ENCODE peak calls at places on chromosome 6, in six cellular contexts. One of them, this sample, is unnamed.

GRCh38 chr6:7087491-7087979 is 20.2 kb upstream of the RREB1 start:
- DNase-seq in stomach: no peak
- DNase-seq in transverse colon: peak; percentile 73
- DNase-seq in HepG2: no peak
- DNase-seq in A549: no peak
- DNase-seq in SK-N-SH: no peak
- DNase-seq in this sample: no peak

GRCh38 chr6:126657556-126658129 is 317.7 kb downstream of the CENPW start:
- DNase-seq in A549: peak; percentile 48
- DNase-seq in stomach: no peak
- DNase-seq in HepG2: peak; percentile 20
- DNase-seq in transverse colon: peak; percentile 11
- DNase-seq in SK-N-SH: peak; percentile 7
- DNase-seq in this sample: no peak

GRCh38 chr6:146892613-146893401 is 294.0 kb downstream of the ADGB start:
- DNase-seq in transverse colon: no peak
- DNase-seq in SK-N-SH: no peak
- DNase-seq in A549: no peak
- DNase-seq in HepG2: no peak
- DNase-seq in stomach: no peak
- DNase-seq in this sample: no peak

GRCh38 chr6:151065027-151065815 is 174.5 kb upstream of the AKAP12 start:
- DNase-seq in SK-N-SH: no peak
- DNase-seq in A549: no peak
- DNase-seq in transverse colon: no peak
- DNase-seq in stomach: no peak
- DNase-seq in HepG2: no peak
- DNase-seq in this sample: no peak

GRCh38 chr6:7513534-7513933 is 27.9 kb upstream of the DSP start:
- DNase-seq in HepG2: no peak
- DNase-seq in stomach: no peak
- DNase-seq in A549: no peak
- DNase-seq in transverse colon: no peak
- DNase-seq in SK-N-SH: no peak
- DNase-seq in this sample: no peak

GRCh38 chr6:11179978-11180303 is 52.5 kb downstream of the NEDD9 start:
- DNase-seq in HepG2: no peak
- DNase-seq in transverse colon: no peak
- DNase-seq in A549: no peak
- DNase-seq in stomach: no peak
- DNase-seq in SK-N-SH: no peak
- DNase-seq in this sample: no peak

GRCh38 chr6:142048593-142048980 is 84.1 kb upstream of the GJE1 start:
- DNase-seq in A549: no peak
- DNase-seq in stomach: no peak
- DNase-seq in SK-N-SH: no peak
- DNase-seq in transverse colon: no peak
- DNase-seq in HepG2: no peak
- DNase-seq in this sample: no peak

GRCh38 chr6:79536615-79536968 is 638 bp downstream of the LCA5 start:
- DNase-seq in A549: no peak
- DNase-seq in HepG2: no peak
- DNase-seq in stomach: no peak
- DNase-seq in SK-N-SH: no peak
- DNase-seq in transverse colon: peak; percentile 17
- DNase-seq in this sample: peak; percentile 15

GRCh38 chr6:12356983-12357972 is 67.1 kb downstream of the EDN1 start:
- DNase-seq in SK-N-SH: no peak
- DNase-seq in A549: no peak
- DNase-seq in stomach: no peak
- DNase-seq in HepG2: no peak
- DNase-seq in transverse colon: no peak
- DNase-seq in this sample: no peak

GRCh38 chr6:12353731-12354130 is 63.6 kb downstream of the EDN1 start:
- DNase-seq in HepG2: no peak
- DNase-seq in A549: no peak
- DNase-seq in stomach: no peak
- DNase-seq in SK-N-SH: no peak
- DNase-seq in transverse colon: no peak
- DNase-seq in this sample: no peak

GRCh38 chr6:12356431-12356830 is 66.3 kb downstream of the EDN1 start:
- DNase-seq in SK-N-SH: no peak
- DNase-seq in transverse colon: no peak
- DNase-seq in stomach: no peak
- DNase-seq in HepG2: no peak
- DNase-seq in A549: no peak
- DNase-seq in this sample: no peak

GRCh38 chr6:12355354-12355753 is 65.2 kb downstream of the EDN1 start:
- DNase-seq in A549: no peak
- DNase-seq in transverse colon: no peak
- DNase-seq in SK-N-SH: no peak
- DNase-seq in stomach: no peak
- DNase-seq in HepG2: no peak
- DNase-seq in this sample: no peak

DNA sequence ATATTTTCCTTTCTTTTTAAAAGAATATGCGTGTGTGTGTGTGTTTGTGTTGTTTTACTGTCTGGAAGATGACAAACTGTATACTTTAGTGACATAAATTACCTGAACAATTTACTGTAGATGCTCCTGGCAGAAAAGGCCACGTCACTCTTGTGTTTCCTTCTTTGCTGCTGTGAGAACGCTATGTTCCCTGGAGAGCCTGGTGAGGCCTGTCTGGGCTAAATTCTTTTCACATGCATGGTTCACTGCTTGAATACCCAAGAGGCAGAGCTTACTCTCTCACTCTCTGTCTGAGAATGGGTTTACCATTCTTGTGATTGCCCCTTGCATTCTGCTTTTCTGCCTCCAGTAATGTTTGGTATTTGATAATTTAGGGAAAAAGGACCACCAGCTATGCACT is 64.3 kb downstream of the EDN1 start:
- DNase-seq in A549: no peak
- DNase-seq in HepG2: no peak
- DNase-seq in stomach: peak; percentile 58
- DNase-seq in SK-N-SH: no peak
- DNase-seq in transverse colon: peak; percentile 34
- DNase-seq in this sample: no peak
- TF ChIP-seq EP300 in A549: no peak
- TF ChIP-seq EP300 in HepG2: no peak
- TF ChIP-seq EP300 in stomach: peak; percentile 90
- TF ChIP-seq EP300 in SK-N-SH: no peak
- TF ChIP-seq EP300 in transverse colon: peak; percentile 97
- TF ChIP-seq EP300 in this sample: peak; percentile 34

GRCh38 chr6:157152544-157152943 is 170.8 kb downstream of the TMEM242 start:
- DNase-seq in A549: no peak
- DNase-seq in HepG2: no peak
- DNase-seq in SK-N-SH: no peak
- DNase-seq in transverse colon: no peak
- DNase-seq in stomach: no peak
- DNase-seq in this sample: no peak
- TF ChIP-seq CTCF in A549: no peak
- TF ChIP-seq CTCF in HepG2: no peak
- TF ChIP-seq CTCF in SK-N-SH: no peak
- TF ChIP-seq CTCF in transverse colon: no peak
- TF ChIP-seq CTCF in stomach: no peak
- TF ChIP-seq CTCF in this sample: no peak

GRCh38 chr6:32113386-32114352 is 4.5 kb upstream of the TNXB start:
- DNase-seq in stomach: peak; percentile 50
- DNase-seq in SK-N-SH: peak; percentile 53
- DNase-seq in A549: peak; percentile 73
- DNase-seq in transverse colon: peak; percentile 63
- DNase-seq in HepG2: peak; percentile 80
- DNase-seq in this sample: peak; percentile 90
- TF ChIP-seq EP300 in stomach: no peak
- TF ChIP-seq EP300 in SK-N-SH: no peak
- TF ChIP-seq EP300 in A549: no peak
- TF ChIP-seq EP300 in transverse colon: no peak
- TF ChIP-seq EP300 in HepG2: peak; percentile 21
- TF ChIP-seq EP300 in this sample: peak; percentile 91

DNA sequence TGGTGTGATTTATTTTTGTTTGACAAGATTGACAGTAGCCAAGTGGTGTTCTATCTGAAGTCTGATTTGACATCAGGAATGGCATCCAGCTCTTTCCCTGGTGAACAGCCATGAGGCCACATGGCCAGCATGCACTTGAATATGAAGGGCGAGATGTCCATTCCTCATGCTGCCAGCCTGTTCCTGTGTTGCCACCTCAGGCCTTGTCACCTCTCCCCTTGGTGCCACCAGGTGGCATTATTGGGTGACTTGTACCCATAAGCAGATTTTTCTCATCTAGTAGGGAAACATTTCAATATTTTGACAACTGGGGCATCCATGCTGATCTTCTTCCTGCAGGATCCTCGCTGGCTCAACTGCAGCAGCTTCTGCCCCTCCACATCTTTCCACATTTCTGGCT is 199.1 kb downstream of the ERMARD start:
- DNase-seq in A549: peak; percentile 22
- DNase-seq in HepG2: no peak
- DNase-seq in SK-N-SH: no peak
- DNase-seq in stomach: peak; percentile 49
- DNase-seq in transverse colon: no peak
- DNase-seq in this sample: no peak
- TF ChIP-seq CTCF in A549: no peak
- TF ChIP-seq CTCF in HepG2: peak; percentile 48
- TF ChIP-seq CTCF in SK-N-SH: no peak
- TF ChIP-seq CTCF in stomach: peak; percentile 33
- TF ChIP-seq CTCF in transverse colon: peak; percentile 43
- TF ChIP-seq CTCF in this sample: no peak

GRCh38 chr6:27545271-27546046 is 72.6 kb upstream of the ZNF184 start:
- DNase-seq in stomach: no peak
- DNase-seq in transverse colon: no peak
- DNase-seq in HepG2: peak; percentile 90
- DNase-seq in SK-N-SH: no peak
- DNase-seq in A549: peak; percentile 93
- DNase-seq in this sample: no peak

GRCh38 chr6:27546522-27546921 is 73.6 kb upstream of the ZNF184 start:
- DNase-seq in transverse colon: no peak
- DNase-seq in SK-N-SH: no peak
- DNase-seq in HepG2: no peak
- DNase-seq in stomach: no peak
- DNase-seq in A549: no peak
- DNase-seq in this sample: no peak

GRCh38 chr6:27544612-27545260 is 71.8 kb upstream of the ZNF184 start:
- DNase-seq in SK-N-SH: no peak
- DNase-seq in transverse colon: no peak
- DNase-seq in HepG2: no peak
- DNase-seq in stomach: no peak
- DNase-seq in A549: no peak
- DNase-seq in this sample: no peak

GRCh38 chr6:27550692-27551091 is 77.8 kb upstream of the ZNF184 start:
- DNase-seq in stomach: no peak
- DNase-seq in A549: no peak
- DNase-seq in HepG2: no peak
- DNase-seq in SK-N-SH: no peak
- DNase-seq in transverse colon: no peak
- DNase-seq in this sample: no peak

DNA sequence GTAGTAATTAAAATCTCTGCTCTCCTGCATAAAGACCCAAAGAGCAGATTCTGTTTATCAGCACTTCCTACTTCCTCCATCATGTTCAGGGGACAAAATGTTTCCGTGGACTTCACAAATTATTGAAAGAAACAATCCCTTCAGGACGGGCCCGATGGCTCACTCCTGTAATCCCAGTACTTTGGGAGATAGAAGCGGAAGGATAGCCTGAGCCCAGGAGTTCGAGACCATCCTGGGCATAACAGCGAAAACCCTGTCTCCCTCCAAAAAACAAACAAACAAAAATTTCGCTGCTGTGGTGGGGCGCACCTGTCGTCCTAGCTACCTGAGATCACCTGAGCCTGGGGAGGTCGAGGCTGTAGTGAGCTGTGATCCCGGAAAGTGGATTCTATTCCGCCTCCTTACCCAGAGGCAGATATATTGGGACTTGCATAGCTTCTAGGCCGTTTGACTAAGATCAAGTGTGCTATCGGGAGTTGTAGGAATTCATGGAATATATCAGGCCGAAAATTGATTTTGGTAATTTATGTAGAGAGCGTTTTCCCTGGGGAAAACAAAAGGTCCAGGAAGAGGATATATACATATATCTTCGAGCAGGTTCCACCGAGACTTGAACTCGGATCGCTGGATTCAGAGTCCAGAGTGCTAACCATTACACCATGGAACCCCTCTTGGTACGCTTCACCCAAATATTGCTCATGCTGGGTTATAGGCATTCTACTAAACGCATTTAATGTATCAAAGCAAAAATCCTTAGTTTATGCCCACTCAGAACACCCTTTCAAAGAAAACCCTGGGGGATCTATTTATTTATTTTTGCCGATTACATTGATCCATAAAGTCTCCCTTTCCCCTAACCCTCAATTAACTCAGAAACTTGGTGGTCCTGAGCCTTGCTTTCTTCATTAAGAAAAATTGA is 74.5 kb upstream of the ZNF184 start:
- DNase-seq in A549: peak; percentile 80
- DNase-seq in SK-N-SH: peak; percentile 20
- DNase-seq in stomach: no peak
- DNase-seq in HepG2: peak; percentile 67
- DNase-seq in transverse colon: no peak
- DNase-seq in this sample: no peak
- TF ChIP-seq EP300 in A549: no peak
- TF ChIP-seq EP300 in SK-N-SH: no peak
- TF ChIP-seq EP300 in stomach: no peak
- TF ChIP-seq EP300 in HepG2: no peak
- TF ChIP-seq EP300 in transverse colon: no peak
- TF ChIP-seq EP300 in this sample: no peak

DNA sequence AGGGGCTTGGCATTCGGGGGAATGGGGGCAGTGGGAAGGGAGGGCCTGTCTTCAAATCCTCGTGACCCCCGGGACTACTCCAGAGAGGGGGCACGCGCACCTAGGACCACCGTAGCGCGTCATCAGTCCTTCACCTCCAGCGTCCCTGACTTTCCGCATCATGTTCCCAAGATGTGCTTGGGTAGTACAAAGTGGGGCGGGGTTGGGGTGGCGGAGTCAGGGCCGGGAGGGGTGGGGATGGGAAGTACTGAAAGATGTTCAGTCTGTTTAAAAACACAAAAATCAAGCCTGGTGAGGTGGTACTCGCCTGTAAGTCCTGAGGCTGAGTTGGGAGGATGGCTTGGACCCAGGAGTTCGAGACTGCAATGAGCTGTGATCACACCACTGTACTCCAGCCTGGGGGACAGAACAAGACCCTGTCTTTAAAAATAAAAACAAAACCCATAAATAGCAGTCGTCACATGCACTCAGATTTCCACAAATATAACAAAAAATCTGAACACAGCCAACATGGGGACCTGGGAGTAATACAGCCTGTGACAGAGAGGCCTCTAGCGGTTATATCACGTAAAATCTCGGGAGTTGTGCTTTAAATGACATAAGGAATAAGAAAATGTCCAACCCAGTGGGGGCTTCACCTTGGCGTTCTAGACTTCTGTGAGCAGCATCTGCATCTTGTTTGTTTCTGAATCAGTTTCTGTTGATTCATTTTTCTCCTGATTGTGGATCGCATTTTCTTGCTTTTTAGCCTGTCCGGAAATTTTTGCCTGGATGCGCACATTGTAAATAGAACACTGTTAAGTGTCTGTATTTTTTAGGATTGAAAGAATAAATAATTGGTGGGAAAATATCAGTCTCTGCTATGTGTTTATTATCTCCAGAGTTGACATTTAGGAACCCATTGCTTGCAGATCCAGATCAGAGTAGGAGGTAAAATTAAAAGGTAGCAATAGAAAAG is 698 bp upstream of the LRP11 start:
- DNase-seq in A549: peak; percentile 63
- DNase-seq in stomach: peak; percentile 41
- DNase-seq in HepG2: peak; percentile 75
- DNase-seq in transverse colon: no peak
- DNase-seq in SK-N-SH: peak; percentile 71
- DNase-seq in this sample: no peak
- TF ChIP-seq CTCF in A549: peak; percentile 70
- TF ChIP-seq CTCF in stomach: peak; percentile 47
- TF ChIP-seq CTCF in HepG2: peak; percentile 78
- TF ChIP-seq CTCF in transverse colon: peak; percentile 68
- TF ChIP-seq CTCF in SK-N-SH: peak; percentile 71
- TF ChIP-seq CTCF in this sample: peak; percentile 70